ENCODE peak calls at places on chromosome 2, in five cellular contexts. One of them, this sample, is unnamed.
A peak's percentile ranks its signal among the peaks of the same experiment; 100 is the strongest.

GRCh38 chr2:84486436-84487115 is 27.5 kb upstream of the SUCLG1 start:
- DNase-seq in A549: no peak
- DNase-seq in hepatocyte: peak; percentile 88
- DNase-seq in adrenal gland: peak; percentile 6
- DNase-seq in AG04450: no peak
- DNase-seq in this sample: no peak

GRCh38 chr2:130872276-130873125 is 35.8 kb downstream of the ARHGEF4 start:
- DNase-seq in A549: no peak
- DNase-seq in hepatocyte: no peak
- DNase-seq in AG04450: no peak
- DNase-seq in adrenal gland: no peak
- DNase-seq in this sample: no peak

GRCh38 chr2:199057936-199058335 is 399.8 kb downstream of the SATB2 start:
- DNase-seq in hepatocyte: no peak
- DNase-seq in AG04450: no peak
- DNase-seq in adrenal gland: no peak
- DNase-seq in A549: no peak
- DNase-seq in this sample: no peak

GRCh38 chr2:68715353-68716041 is 19.1 kb upstream of the ARHGAP25 start:
- DNase-seq in hepatocyte: peak; percentile 81
- DNase-seq in adrenal gland: peak; percentile 73
- DNase-seq in A549: peak; percentile 76
- DNase-seq in AG04450: no peak
- DNase-seq in this sample: no peak

GRCh38 chr2:37318401-37318800 is 6.2 kb downstream of the PRKD3 start:
- DNase-seq in hepatocyte: peak; percentile 31
- DNase-seq in AG04450: peak; percentile 87
- DNase-seq in adrenal gland: no peak
- DNase-seq in A549: no peak
- DNase-seq in this sample: no peak

GRCh38 chr2:112310906-112311305 is 35.5 kb downstream of the ZC3H6 start:
- DNase-seq in adrenal gland: no peak
- DNase-seq in hepatocyte: no peak
- DNase-seq in A549: no peak
- DNase-seq in AG04450: no peak
- DNase-seq in this sample: no peak

GRCh38 chr2:74834806-74835755 is 1.2 kb downstream of the HK2 start:
- DNase-seq in AG04450: no peak
- DNase-seq in adrenal gland: peak; percentile 24
- DNase-seq in A549: peak; percentile 31
- DNase-seq in hepatocyte: peak; percentile 73
- DNase-seq in this sample: no peak

GRCh38 chr2:105294046-105294445 is 35.5 kb downstream of the TGFBRAP1 start:
- DNase-seq in AG04450: no peak
- DNase-seq in hepatocyte: no peak
- DNase-seq in adrenal gland: no peak
- DNase-seq in A549: no peak
- DNase-seq in this sample: no peak

GRCh38 chr2:186129767-186130581 is 356.1 kb upstream of the ZC3H15 start:
- DNase-seq in adrenal gland: no peak
- DNase-seq in A549: no peak
- DNase-seq in AG04450: peak; percentile 13
- DNase-seq in hepatocyte: no peak
- DNase-seq in this sample: peak; percentile 34

GRCh38 chr2:160494243-160494642 is 636 bp upstream of the RBMS1 start:
- DNase-seq in adrenal gland: peak; percentile 15
- DNase-seq in hepatocyte: peak; percentile 35
- DNase-seq in A549: no peak
- DNase-seq in AG04450: no peak
- DNase-seq in this sample: no peak

GRCh38 chr2:85133751-85134254 is 611 bp downstream of the TCF7L1 start:
- DNase-seq in A549: peak; percentile 75
- DNase-seq in hepatocyte: peak; percentile 57
- DNase-seq in AG04450: no peak
- DNase-seq in adrenal gland: peak; percentile 28
- DNase-seq in this sample: no peak

GRCh38 chr2:226893206-226893605 is 57.4 kb downstream of the RHBDD1 start:
- DNase-seq in adrenal gland: no peak
- DNase-seq in hepatocyte: no peak
- DNase-seq in A549: no peak
- DNase-seq in AG04450: no peak
- DNase-seq in this sample: no peak

GRCh38 chr2:112924855-112925254 is 13.9 kb downstream of the IL37 start:
- DNase-seq in A549: no peak
- DNase-seq in adrenal gland: no peak
- DNase-seq in AG04450: no peak
- DNase-seq in hepatocyte: peak; percentile 58
- DNase-seq in this sample: no peak

GRCh38 chr2:28558421-28558820 is 62.6 kb downstream of the PLB1 start:
- DNase-seq in A549: no peak
- DNase-seq in AG04450: no peak
- DNase-seq in adrenal gland: no peak
- DNase-seq in hepatocyte: no peak
- DNase-seq in this sample: no peak
- H3K27ac ChIP-seq in A549: no peak overlapping the region
- H3K27ac ChIP-seq in AG04450: no peak overlapping the region
- H3K27ac ChIP-seq in adrenal gland: peak overlapping the region; percentile 24
- H3K27ac ChIP-seq in hepatocyte: peak overlapping the region; percentile 89
- H3K27ac ChIP-seq in this sample: no peak overlapping the region

GRCh38 chr2:108786008-108786353 is 590 bp upstream of the CCDC138 start:
- DNase-seq in AG04450: no peak
- DNase-seq in hepatocyte: no peak
- DNase-seq in A549: no peak
- DNase-seq in adrenal gland: no peak
- DNase-seq in this sample: no peak

GRCh38 chr2:108786354-108787208 is at the start of gene CCDC138:
- DNase-seq in adrenal gland: peak; percentile 94
- DNase-seq in A549: peak; percentile 82
- DNase-seq in hepatocyte: peak; percentile 95
- DNase-seq in AG04450: peak; percentile 53
- DNase-seq in this sample: peak; percentile 22

GRCh38 chr2:108787209-108787558 is 613 bp downstream of the CCDC138 start:
- DNase-seq in A549: no peak
- DNase-seq in hepatocyte: no peak
- DNase-seq in AG04450: no peak
- DNase-seq in adrenal gland: no peak
- DNase-seq in this sample: no peak
- H3K27ac ChIP-seq in A549: peak overlapping the region; percentile 83
- H3K27ac ChIP-seq in hepatocyte: peak overlapping the region; percentile 91
- H3K27ac ChIP-seq in AG04450: no peak overlapping the region
- H3K27ac ChIP-seq in adrenal gland: no peak overlapping the region
- H3K27ac ChIP-seq in this sample: no peak overlapping the region

GRCh38 chr2:165857881-165858280 is 63.8 kb upstream of the GALNT3 start:
- DNase-seq in A549: no peak
- DNase-seq in adrenal gland: no peak
- DNase-seq in hepatocyte: no peak
- DNase-seq in AG04450: peak; percentile 61
- DNase-seq in this sample: no peak
- H3K27ac ChIP-seq in A549: no peak overlapping the region
- H3K27ac ChIP-seq in adrenal gland: no peak overlapping the region
- H3K27ac ChIP-seq in hepatocyte: no peak overlapping the region
- H3K27ac ChIP-seq in AG04450: peak overlapping the region; percentile 62
- H3K27ac ChIP-seq in this sample: no peak overlapping the region

DNA sequence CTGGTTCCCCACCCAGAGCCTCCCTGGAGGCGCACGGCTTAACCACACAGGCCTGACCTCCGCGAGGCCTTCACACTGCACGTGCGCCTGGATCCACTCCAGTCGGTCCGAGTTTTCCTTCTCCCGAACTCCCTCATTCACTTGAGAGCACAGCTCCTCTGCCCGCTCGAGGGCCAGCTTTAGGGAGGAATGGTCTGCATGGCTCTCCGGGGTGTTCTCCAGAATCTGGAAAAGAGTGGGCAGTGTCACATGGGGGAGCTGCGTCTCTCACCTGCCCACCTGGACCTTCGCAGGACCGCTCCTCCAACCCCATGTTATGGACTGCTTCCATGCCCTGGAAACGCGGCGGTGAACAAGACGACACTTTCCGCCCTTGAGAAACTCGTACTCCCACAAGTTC is 35.9 kb downstream of the FAM228A start:
- DNase-seq in adrenal gland: no peak
- DNase-seq in hepatocyte: no peak
- DNase-seq in AG04450: no peak
- DNase-seq in A549: no peak
- DNase-seq in this sample: no peak
- H3K27ac ChIP-seq in adrenal gland: no peak overlapping the region
- H3K27ac ChIP-seq in hepatocyte: no peak overlapping the region
- H3K27ac ChIP-seq in AG04450: no peak overlapping the region
- H3K27ac ChIP-seq in A549: no peak overlapping the region
- H3K27ac ChIP-seq in this sample: no peak overlapping the region

GRCh38 chr2:135874966-135875365 is 1.3 kb downstream of the MCM6 start:
- DNase-seq in hepatocyte: no peak
- DNase-seq in AG04450: no peak
- DNase-seq in A549: no peak
- DNase-seq in adrenal gland: no peak
- DNase-seq in this sample: no peak
- H3K27ac ChIP-seq in hepatocyte: no peak overlapping the region
- H3K27ac ChIP-seq in AG04450: no peak overlapping the region
- H3K27ac ChIP-seq in A549: no peak overlapping the region
- H3K27ac ChIP-seq in adrenal gland: no peak overlapping the region
- H3K27ac ChIP-seq in this sample: no peak overlapping the region

GRCh38 chr2:233088598-233089345 is 28.6 kb downstream of the INPP5D start:
- DNase-seq in hepatocyte: no peak
- DNase-seq in adrenal gland: no peak
- DNase-seq in A549: no peak
- DNase-seq in AG04450: no peak
- DNase-seq in this sample: no peak
- H3K27ac ChIP-seq in hepatocyte: no peak overlapping the region
- H3K27ac ChIP-seq in adrenal gland: no peak overlapping the region
- H3K27ac ChIP-seq in A549: no peak overlapping the region
- H3K27ac ChIP-seq in AG04450: no peak overlapping the region
- H3K27ac ChIP-seq in this sample: no peak overlapping the region

DNA sequence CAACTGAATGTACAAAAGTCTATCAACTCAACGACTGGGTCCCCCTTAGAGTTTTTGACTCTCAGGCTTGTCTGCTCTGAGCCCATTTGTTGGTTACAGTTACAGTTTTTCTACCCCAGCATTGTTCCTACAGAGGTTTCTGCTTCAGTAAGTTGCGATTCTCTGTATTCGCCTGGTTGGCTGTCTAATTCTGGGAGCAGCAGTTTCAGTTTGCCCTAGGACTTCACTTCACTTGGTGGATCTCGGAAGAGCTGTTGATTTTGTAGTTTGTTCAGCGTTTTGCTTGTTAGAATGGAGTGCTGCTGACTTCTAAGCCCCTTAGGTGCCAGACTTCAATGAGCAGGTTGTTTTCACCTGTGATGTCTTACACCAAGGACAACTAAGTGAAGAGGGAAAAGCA is 296.5 kb upstream of the EPAS1 start:
- DNase-seq in adrenal gland: no peak
- DNase-seq in A549: no peak
- DNase-seq in hepatocyte: no peak
- DNase-seq in AG04450: no peak
- DNase-seq in this sample: no peak
- H3K27ac ChIP-seq in adrenal gland: no peak overlapping the region
- H3K27ac ChIP-seq in A549: no peak overlapping the region
- H3K27ac ChIP-seq in hepatocyte: peak overlapping the region; percentile 2
- H3K27ac ChIP-seq in AG04450: no peak overlapping the region
- H3K27ac ChIP-seq in this sample: no peak overlapping the region

GRCh38 chr2:157839162-157839801 is 36.8 kb downstream of the ACVR1 start:
- DNase-seq in hepatocyte: peak; percentile 58
- DNase-seq in adrenal gland: peak; percentile 30
- DNase-seq in AG04450: no peak
- DNase-seq in A549: no peak
- DNase-seq in this sample: no peak
- H3K27ac ChIP-seq in hepatocyte: peak overlapping the region; percentile 90
- H3K27ac ChIP-seq in adrenal gland: peak overlapping the region; percentile 80
- H3K27ac ChIP-seq in AG04450: peak overlapping the region; percentile 97
- H3K27ac ChIP-seq in A549: peak overlapping the region; percentile 55
- H3K27ac ChIP-seq in this sample: peak overlapping the region; percentile 69

This sample was measured in epithelial cell of prostate.